ENCODE peak calls at places on chromosomes 6 and 20, in six cellular contexts. E is foreskin fibroblast, R is psoas muscle, S is astrocyte of the spinal cord, L is spleen, O is breast epithelium. U is an unnamed sample.

GRCh38 chr6:167338551-167339117 is 13.7 kb downstream of the TTLL2 start:
- DNase-seq in E (no peak), R (no peak), S (no peak), L (no peak), O (no peak), U (no peak)

GRCh38 chr6:139231206-139231605 is 60.6 kb downstream of the TXLNB start:
- DNase-seq in E (no peak), R (no peak), S (no peak), L (no peak), O (no peak), U (no peak)

GRCh38 chr20:6708010-6708409 is 59.5 kb upstream of the BMP2 start:
- DNase-seq in E (peak; percentile 18), R (no peak), S (peak; percentile 84), L (no peak), O (no peak), U (no peak)

GRCh38 chr6:19107468-19107867 is 720.3 kb downstream of the RNF144B start:
- DNase-seq in E (no peak), R (no peak), S (no peak), L (no peak), O (no peak), U (no peak)

GRCh38 chr20:15875446-15875845 is 697.8 kb downstream of the KIF16B start:
- DNase-seq in E (no peak), R (no peak), S (no peak), L (no peak), O (no peak), U (no peak)

GRCh38 chr6:107655245-107655644 is 165.3 kb downstream of the SOBP start:
- DNase-seq in E (no peak), R (no peak), S (no peak), L (no peak), O (no peak), U (no peak)

GRCh38 chr6:45044510-45045252 is 283.4 kb upstream of the RUNX2 start:
- DNase-seq in E (no peak), R (no peak), S (no peak), L (no peak), O (no peak), U (no peak)

GRCh38 chr6:42406296-42407280 is 45.1 kb downstream of the TRERF1 start:
- DNase-seq in E (no peak), R (no peak), S (peak; percentile 43), L (no peak), O (no peak), U (no peak)

GRCh38 chr6:110357298-110357695 is 852 bp downstream of the METTL24 start:
- DNase-seq in E (no peak), R (no peak), S (no peak), L (no peak), O (no peak), U (no peak)

GRCh38 chr6:163405412-163406309 is 8.9 kb upstream of the QKI start:
- DNase-seq in E (peak; percentile 16), R (peak; percentile 65), S (no peak), L (peak; percentile 92), O (no peak), U (no peak)

GRCh38 chr6:30897882-30898281 is 10.1 kb upstream of the GTF2H4 start:
- DNase-seq in E (no peak), R (no peak), S (no peak), L (peak; percentile 62), O (no peak), U (no peak)

GRCh38 chr20:57086066-57086465 is 180.4 kb downstream of the BMP7 start:
- DNase-seq in E (no peak), R (no peak), S (no peak), L (no peak), O (no peak), U (no peak)

GRCh38 chr6:163413345-163414116 is 987 bp upstream of the QKI start:
- DNase-seq in E (peak; percentile 89), R (peak; percentile 90), S (peak; percentile 92), L (peak; percentile 97), O (peak; percentile 81), U (peak; percentile 91)

GRCh38 chr20:63705232-63706026 is 2.3 kb downstream of the ARFRP1 start:
- DNase-seq in E (no peak), R (no peak), S (no peak), L (no peak), O (no peak), U (no peak)

GRCh38 chr20:32870489-32870888 is 11.8 kb downstream of the EFCAB8 start:
- DNase-seq in E (no peak), R (no peak), S (no peak), L (no peak), O (no peak), U (no peak)

GRCh38 chr6:127148511-127148910 is 30.0 kb downstream of the RSPO3 start:
- DNase-seq in E (no peak), R (peak; percentile 24), S (peak; percentile 12), L (no peak), O (no peak), U (no peak)

GRCh38 chr20:56945057-56945456 is 316.0 kb downstream of the TFAP2C start:
- DNase-seq in E (no peak), R (no peak), S (peak; percentile 12), L (no peak), O (no peak), U (no peak)

GRCh38 chr6:137945149-137945498 is 78.1 kb downstream of the TNFAIP3 start:
- DNase-seq in E (no peak), R (no peak), S (no peak), L (no peak), O (no peak), U (no peak)
- TF ChIP-seq CTCF in E (no peak), R (no peak), S (no peak), L (no peak), O (no peak), U (no peak)

GRCh38 chr20:62409935-62410741 is 3.1 kb upstream of the CABLES2 start:
- DNase-seq in E (no peak), R (peak; percentile 47), S (peak; percentile 3), L (no peak), O (peak; percentile 61), U (peak; percentile 65)
- TF ChIP-seq CTCF in E (peak; percentile 43), R (peak; percentile 42), S (peak; percentile 66), L (peak; percentile 39), O (peak; percentile 12), U (peak; percentile 68)

DNA sequence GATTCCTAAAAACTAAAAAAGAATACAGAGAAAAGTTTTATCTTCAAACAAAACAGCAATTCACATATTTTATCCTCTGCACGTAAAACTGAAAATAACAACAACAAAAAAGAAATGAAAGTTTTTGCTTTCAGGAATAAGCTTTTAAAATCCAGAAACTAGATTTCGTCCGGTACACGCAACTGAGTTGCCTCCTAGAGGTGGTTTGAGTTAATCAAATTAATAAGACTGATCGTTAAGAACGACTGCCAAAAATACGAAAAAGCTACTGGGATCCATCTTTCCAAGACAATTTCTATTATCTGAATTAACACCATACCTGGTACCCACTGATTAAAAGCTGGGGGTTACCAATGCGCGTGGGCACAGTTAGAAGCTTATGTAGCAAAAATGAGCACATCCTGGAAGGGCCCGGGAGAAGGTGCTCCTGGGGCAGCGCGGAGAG is 679 bp downstream of the PDCD2 start:
- DNase-seq in E (no peak), R (no peak), S (peak; percentile 32), L (no peak), O (no peak), U (no peak)
- TF ChIP-seq CTCF in E (no peak), R (no peak), S (no peak), L (no peak), O (no peak), U (peak; percentile 42)

GRCh38 chr6:3147914-3148757 is 9.2 kb downstream of the TUBB2A start:
- DNase-seq in E (no peak), R (no peak), S (no peak), L (no peak), O (no peak), U (no peak)
- TF ChIP-seq CTCF in E (no peak), R (no peak), S (peak; percentile 8), L (no peak), O (no peak), U (no peak)

GRCh38 chr6:10084276-10084993 is 330.4 kb downstream of the TFAP2A start:
- DNase-seq in E (no peak), R (no peak), S (no peak), L (no peak), O (no peak), U (no peak)
- TF ChIP-seq CTCF in E (no peak), R (no peak), S (no peak), L (no peak), O (no peak), U (no peak)

U was measured in neural crest cell.